ENCODE peak calls at places on chromosomes 3 and 15, in eight cellular contexts. One of them, this sample, is unnamed.

GRCh38 chr3:128174645-128175590 is 21.6 kb downstream of the EEFSEC start:
- DNase-seq in retina: no peak
- DNase-seq in stimulated activated CD4-positive, alpha-beta T cell treated with anti-CD3 and anti-CD28 coated beads, Interleukin-1b, Interleukin-23, amount 100 ng/mL, for 24 hours: no peak
- DNase-seq in central memory CD4-positive, alpha-beta T cell: no peak
- DNase-seq in hippocampal formation: no peak
- DNase-seq in caudate nucleus: no peak
- DNase-seq in NCI-H1694: no peak
- DNase-seq in GM19239: no peak
- DNase-seq in this sample: no peak

GRCh38 chr3:14439501-14440167 is 37.2 kb downstream of the SLC6A6 start:
- DNase-seq in retina: no peak
- DNase-seq in stimulated activated CD4-positive, alpha-beta T cell treated with anti-CD3 and anti-CD28 coated beads, Interleukin-1b, Interleukin-23, amount 100 ng/mL, for 24 hours: no peak
- DNase-seq in central memory CD4-positive, alpha-beta T cell: no peak
- DNase-seq in hippocampal formation: no peak
- DNase-seq in caudate nucleus: peak
- DNase-seq in NCI-H1694: peak
- DNase-seq in GM19239: no peak
- DNase-seq in this sample: no peak

GRCh38 chr3:31981206-31982181 is at the start of the genes OSBPL10 and ZNF860:
- DNase-seq in retina: peak
- DNase-seq in stimulated activated CD4-positive, alpha-beta T cell treated with anti-CD3 and anti-CD28 coated beads, Interleukin-1b, Interleukin-23, amount 100 ng/mL, for 24 hours: no peak
- DNase-seq in central memory CD4-positive, alpha-beta T cell: no peak
- DNase-seq in hippocampal formation: peak
- DNase-seq in caudate nucleus: peak
- DNase-seq in NCI-H1694: no peak
- DNase-seq in GM19239: no peak
- DNase-seq in this sample: peak

GRCh38 chr3:45943207-45943846 is at the start of gene CXCR6:
- DNase-seq in retina: no peak
- DNase-seq in stimulated activated CD4-positive, alpha-beta T cell treated with anti-CD3 and anti-CD28 coated beads, Interleukin-1b, Interleukin-23, amount 100 ng/mL, for 24 hours: no peak
- DNase-seq in central memory CD4-positive, alpha-beta T cell: peak
- DNase-seq in hippocampal formation: no peak
- DNase-seq in caudate nucleus: no peak
- DNase-seq in NCI-H1694: no peak
- DNase-seq in GM19239: no peak
- DNase-seq in this sample: no peak

GRCh38 chr3:42256135-42256819 is 9.7 kb downstream of the CCK start:
- DNase-seq in retina: no peak
- DNase-seq in stimulated activated CD4-positive, alpha-beta T cell treated with anti-CD3 and anti-CD28 coated beads, Interleukin-1b, Interleukin-23, amount 100 ng/mL, for 24 hours: no peak
- DNase-seq in central memory CD4-positive, alpha-beta T cell: no peak
- DNase-seq in hippocampal formation: no peak
- DNase-seq in caudate nucleus: no peak
- DNase-seq in NCI-H1694: no peak
- DNase-seq in GM19239: no peak
- DNase-seq in this sample: no peak

GRCh38 chr3:136251511-136251910 is 1.4 kb downstream of the PCCB start:
- DNase-seq in retina: no peak
- DNase-seq in stimulated activated CD4-positive, alpha-beta T cell treated with anti-CD3 and anti-CD28 coated beads, Interleukin-1b, Interleukin-23, amount 100 ng/mL, for 24 hours: no peak
- DNase-seq in central memory CD4-positive, alpha-beta T cell: no peak
- DNase-seq in hippocampal formation: no peak
- DNase-seq in caudate nucleus: no peak
- DNase-seq in NCI-H1694: no peak
- DNase-seq in GM19239: no peak
- DNase-seq in this sample: no peak

GRCh38 chr15:51699373-51699772 is 18.1 kb downstream of the SCG3 start:
- DNase-seq in retina: no peak
- DNase-seq in stimulated activated CD4-positive, alpha-beta T cell treated with anti-CD3 and anti-CD28 coated beads, Interleukin-1b, Interleukin-23, amount 100 ng/mL, for 24 hours: no peak
- DNase-seq in central memory CD4-positive, alpha-beta T cell: no peak
- DNase-seq in hippocampal formation: no peak
- DNase-seq in caudate nucleus: no peak
- DNase-seq in NCI-H1694: no peak
- DNase-seq in GM19239: no peak
- DNase-seq in this sample: no peak

GRCh38 chr3:184737641-184738518 is 26.0 kb upstream of the MAGEF1 start:
- DNase-seq in retina: no peak
- DNase-seq in stimulated activated CD4-positive, alpha-beta T cell treated with anti-CD3 and anti-CD28 coated beads, Interleukin-1b, Interleukin-23, amount 100 ng/mL, for 24 hours: no peak
- DNase-seq in central memory CD4-positive, alpha-beta T cell: no peak
- DNase-seq in hippocampal formation: no peak
- DNase-seq in caudate nucleus: no peak
- DNase-seq in NCI-H1694: no peak
- DNase-seq in GM19239: no peak
- DNase-seq in this sample: no peak

GRCh38 chr3:30102372-30102771 is 504.0 kb upstream of the TGFBR2 start:
- DNase-seq in retina: no peak
- DNase-seq in stimulated activated CD4-positive, alpha-beta T cell treated with anti-CD3 and anti-CD28 coated beads, Interleukin-1b, Interleukin-23, amount 100 ng/mL, for 24 hours: no peak
- DNase-seq in central memory CD4-positive, alpha-beta T cell: no peak
- DNase-seq in hippocampal formation: no peak
- DNase-seq in caudate nucleus: no peak
- DNase-seq in NCI-H1694: no peak
- DNase-seq in GM19239: no peak
- DNase-seq in this sample: no peak

GRCh38 chr15:87477759-87478687 is 778.5 kb downstream of the NTRK3 start:
- DNase-seq in retina: peak
- DNase-seq in stimulated activated CD4-positive, alpha-beta T cell treated with anti-CD3 and anti-CD28 coated beads, Interleukin-1b, Interleukin-23, amount 100 ng/mL, for 24 hours: no peak
- DNase-seq in central memory CD4-positive, alpha-beta T cell: no peak
- DNase-seq in hippocampal formation: peak
- DNase-seq in caudate nucleus: peak
- DNase-seq in NCI-H1694: peak
- DNase-seq in GM19239: no peak
- DNase-seq in this sample: peak

This sample was measured in DMS 273 treated with DMSO at 0.1 percent for 48 hours.